ENCODE peak calls at places on chromosomes 5 and 9, in four cellular contexts. V is GM12878, I is K562, J is SK-N-SH. Z is an unnamed sample.

GRCh38 chr5:149409268-149409948 is 30.3 kb upstream of the IL17B start:
- DNase-seq in V (no peak), I (no peak), J (no peak), Z (no peak)

GRCh38 chr5:74889523-74890105 is 23.4 kb upstream of the FAM169A start:
- DNase-seq in J (no peak), I (no peak), V (peak; percentile 57), Z (no peak)

GRCh38 chr5:153425914-153426313 is 64.6 kb upstream of the GRIA1 start:
- DNase-seq in J (no peak), I (peak; percentile 10), V (no peak), Z (peak; percentile 78)

GRCh38 chr5:10528827-10529226 is 35.0 kb upstream of the ANKRD33B start:
- DNase-seq in V (no peak), I (no peak), J (no peak), Z (no peak)

GRCh38 chr5:40676643-40677333 is 2.9 kb upstream of the PTGER4 start:
- DNase-seq in V (no peak), I (no peak), J (no peak), Z (no peak)

GRCh38 chr5:27191786-27192505 is 153.6 kb upstream of the CDH9 start:
- DNase-seq in J (no peak), V (no peak), I (no peak), Z (no peak)

GRCh38 chr9:93329632-93330286 is 121.7 kb upstream of the FAM120A start:
- DNase-seq in V (no peak), I (no peak), J (no peak), Z (no peak)

GRCh38 chr5:16427572-16427971 is 38.0 kb downstream of the ZNF622 start:
- DNase-seq in I (no peak), V (no peak), J (no peak), Z (no peak)

GRCh38 chr5:145203193-145203592 is 631.9 kb downstream of the PRELID2 start:
- DNase-seq in V (no peak), J (no peak), I (no peak), Z (no peak)

GRCh38 chr5:79613571-79613970 is 1.3 kb downstream of the TENT2 start:
- DNase-seq in V (no peak), I (no peak), J (no peak), Z (no peak)

GRCh38 chr9:125407974-125408900 is 146.6 kb downstream of the GAPVD1 start:
- DNase-seq in I (peak; percentile 90), J (peak; percentile 97), V (no peak), Z (peak; percentile 82)

GRCh38 chr9:89372230-89372816 is 54.0 kb downstream of the SECISBP2 start:
- DNase-seq in I (no peak), V (no peak), J (no peak), Z (no peak)

GRCh38 chr9:78620303-78620702 is 323.4 kb downstream of the PSAT1 start:
- DNase-seq in I (no peak), J (no peak), V (no peak), Z (no peak)

GRCh38 chr5:80569961-80570786 is at the start of gene ANKRD34B:
- DNase-seq in J (peak; percentile 79), V (no peak), I (peak; percentile 14), Z (peak; percentile 80)

GRCh38 chr9:211557-211956 is 3.1 kb upstream of the DOCK8 start:
- DNase-seq in V (no peak), I (no peak), J (no peak), Z (no peak)

GRCh38 chr9:28764532-28764931 is 1191.3 kb upstream of the C9orf72 start:
- DNase-seq in V (no peak), I (no peak), J (no peak), Z (no peak)
- TF ChIP-seq USF1 in V (no peak), I (no peak), J (no peak), Z (no peak)

DNA sequence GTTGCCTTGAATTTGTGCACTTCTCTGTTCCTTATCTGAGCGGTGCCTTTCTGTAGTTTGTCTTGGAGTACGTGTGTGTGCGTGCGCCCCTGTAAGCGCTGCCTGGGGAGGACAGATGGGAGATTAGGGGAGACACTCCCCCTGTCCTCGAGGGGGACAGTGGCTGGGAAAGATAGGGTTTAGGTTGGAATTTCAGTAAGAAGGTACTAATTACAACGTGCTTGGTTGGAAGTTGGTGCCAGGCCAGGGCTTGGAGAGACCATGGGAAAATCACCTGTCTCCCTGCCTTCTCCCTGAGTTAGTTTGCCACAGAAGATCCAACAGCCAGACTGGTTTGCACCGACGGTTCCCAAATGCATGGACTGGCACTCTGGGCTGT is 73.2 kb downstream of the PIK3R1 start:
- DNase-seq in J (peak; percentile 58), V (no peak), I (no peak), Z (peak; percentile 15)
- TF ChIP-seq USF1 in J (no peak), V (no peak), I (no peak), Z (no peak)

GRCh38 chr9:132239518-132239917 is 77.7 kb downstream of the NTNG2 start:
- DNase-seq in J (no peak), V (no peak), I (no peak), Z (no peak)
- TF ChIP-seq USF1 in J (no peak), V (no peak), I (no peak), Z (no peak)

DNA sequence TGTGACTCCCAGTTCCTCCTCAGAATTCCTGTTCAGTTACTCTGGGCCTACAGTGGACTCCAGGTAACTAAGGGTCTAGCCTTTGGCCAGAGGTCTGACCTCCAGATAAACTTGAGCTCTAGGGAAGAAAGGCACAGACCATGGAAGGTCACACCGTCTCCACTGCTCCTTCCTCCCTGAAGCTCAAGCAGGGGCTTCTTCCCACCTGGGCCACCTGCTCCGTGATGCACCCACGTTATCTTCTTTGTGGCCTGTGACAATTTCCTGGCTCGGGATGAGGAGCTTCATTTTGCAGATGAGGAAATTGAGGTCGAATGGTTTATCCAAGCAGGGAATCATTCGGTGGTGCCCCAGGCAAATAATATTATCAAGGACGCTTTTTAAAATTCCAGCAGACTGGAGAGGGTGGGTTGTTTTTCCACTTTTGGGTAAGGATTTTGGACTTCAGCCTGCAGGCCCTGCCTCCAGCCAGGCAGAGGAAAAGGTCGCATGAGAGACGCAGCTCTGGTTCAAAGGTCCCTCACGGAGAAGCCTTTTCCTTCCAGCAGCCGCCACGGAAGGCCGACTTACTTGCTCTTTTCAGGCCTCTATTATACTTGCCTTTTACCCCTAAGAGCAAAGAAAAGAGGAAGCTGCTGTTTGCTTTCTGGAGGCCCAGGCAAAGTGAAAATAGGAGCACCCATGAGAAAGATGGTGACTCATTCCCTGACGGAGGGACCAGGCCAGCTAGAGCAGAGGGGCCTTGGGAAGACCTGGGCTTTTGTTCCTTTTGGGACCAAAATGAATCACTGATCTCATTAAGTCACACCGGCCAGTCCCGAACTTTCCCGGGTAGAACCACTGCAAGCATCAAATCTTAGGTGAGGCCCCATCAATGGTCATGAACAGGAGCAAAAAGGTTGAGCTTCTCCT is 22.8 kb upstream of the DUSP1 start:
- DNase-seq in V (no peak), I (no peak), J (no peak), Z (no peak)
- TF ChIP-seq USF1 in V (no peak), I (no peak), J (no peak), Z (no peak)

GRCh38 chr9:16139781-16140180 is 586.9 kb downstream of the CCDC171 start:
- DNase-seq in I (no peak), V (no peak), J (no peak), Z (no peak)
- TF ChIP-seq USF1 in I (no peak), V (no peak), J (no peak), Z (no peak)

DNA sequence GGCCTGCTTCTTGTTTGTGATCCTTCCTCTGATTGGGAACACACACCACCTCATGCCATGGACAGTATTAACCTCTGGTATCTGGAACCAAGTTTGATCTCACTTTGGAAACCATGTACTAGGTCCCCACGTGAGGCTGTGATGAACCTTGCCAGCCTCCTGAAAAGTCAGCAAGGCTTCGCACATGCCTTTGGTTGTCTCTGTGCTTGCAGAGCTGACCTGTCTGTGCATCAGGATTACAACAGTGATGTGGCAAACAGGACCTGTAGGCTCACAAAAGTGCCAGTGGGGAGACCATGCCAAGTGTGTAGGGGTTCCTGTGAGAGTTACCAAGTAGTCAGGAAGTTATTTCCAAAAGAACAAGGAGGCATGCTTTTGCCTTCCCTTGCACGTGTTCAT is 1.4 kb downstream of the ACO1 start:
- DNase-seq in J (no peak), I (no peak), V (no peak), Z (no peak)
- TF ChIP-seq USF1 in J (no peak), I (no peak), V (no peak), Z (no peak)

GRCh38 chr5:109690456-109691247 is 925 bp downstream of the MAN2A1 start:
- DNase-seq in V (no peak), J (peak; percentile 68), I (peak; percentile 44), Z (peak; percentile 29)

GRCh38 chr5:109691248-109691574 is 1.5 kb downstream of the MAN2A1 start:
- DNase-seq in V (no peak), J (no peak), I (no peak), Z (no peak)

GRCh38 chr5:109689740-109690455 is at the start of gene MAN2A1:
- DNase-seq in J (peak; percentile 81), I (peak; percentile 79), V (no peak), Z (peak; percentile 63)

GRCh38 chr5:109688999-109689739 is 558 bp upstream of the MAN2A1 start:
- DNase-seq in I (peak; percentile 96), V (peak; percentile 62), J (peak; percentile 96), Z (peak; percentile 78)

DNA sequence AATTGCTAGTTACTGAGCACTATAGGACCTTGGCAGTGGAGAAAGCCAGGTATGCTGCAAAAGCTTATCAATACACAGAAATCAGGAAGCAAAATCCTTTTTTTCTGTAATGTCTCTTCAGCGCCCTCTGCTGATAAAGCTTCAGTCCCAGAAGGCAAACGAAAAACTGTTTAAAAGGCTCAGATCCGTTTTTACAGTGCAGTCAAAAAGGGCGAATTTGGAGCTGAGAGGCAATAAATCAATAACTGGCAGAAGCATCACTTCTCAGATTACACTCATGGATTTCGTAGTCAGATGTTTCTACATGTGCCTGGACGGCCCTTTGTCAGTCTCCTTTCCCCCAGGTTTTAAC is 1.1 kb upstream of the MAN2A1 start:
- DNase-seq in I (peak; percentile 31), V (peak; percentile 35), J (no peak), Z (no peak)
- TF ChIP-seq USF1 in I (no peak), V (no peak), J (no peak), Z (no peak)

GRCh38 chr9:136728548-136729123 is 14.1 kb downstream of the LCN10 start:
- DNase-seq in J (peak; percentile 77), V (no peak), I (peak; percentile 77), Z (peak; percentile 60)

GRCh38 chr9:136728080-136728547 is 14.6 kb downstream of the LCN10 start:
- DNase-seq in V (peak; percentile 39), I (peak; percentile 84), J (peak; percentile 98), Z (peak; percentile 80)

GRCh38 chr9:136726118-136726517 is 13.7 kb downstream of the DIPK1B start:
- DNase-seq in I (no peak), J (no peak), V (no peak), Z (no peak)

GRCh38 chr9:136725612-136726011 is 13.2 kb downstream of the DIPK1B start:
- DNase-seq in I (no peak), V (no peak), J (no peak), Z (no peak)

GRCh38 chr9:136726631-136727191 is 14.3 kb downstream of the DIPK1B start:
- DNase-seq in V (peak; percentile 21), J (peak; percentile 73), I (no peak), Z (no peak)
- TF ChIP-seq USF1 in V (no peak), J (no peak), I (peak; percentile 18), Z (no peak)

GRCh38 chr5:113682497-113683136 is 169.1 kb downstream of the YTHDC2 start:
- DNase-seq in I (no peak), V (no peak), J (no peak), Z (peak; percentile 20)
- TF ChIP-seq USF1 in I (no peak), V (no peak), J (no peak), Z (no peak)